ENCODE peak calls at places on chromosomes 12 and 14, in five cellular contexts. W is K562, M is HepG2, H is GM12878, J is H1. V is an unnamed sample.

GRCh38 chr14:101005447-101005846 is 101.9 kb upstream of the RTL1 start:
- DNase-seq in W (no peak), M (no peak), H (no peak), J (no peak), V (no peak)

GRCh38 chr12:32031109-32031508 is 71.9 kb downstream of the RESF1 start:
- DNase-seq in W (peak), M (no peak), H (no peak), J (no peak), V (no peak)

GRCh38 chr14:33586806-33587205 is 364.1 kb downstream of the EGLN3 start:
- DNase-seq in W (no peak), M (no peak), H (no peak), J (no peak), V (no peak)

GRCh38 chr12:32151081-32151480 is 44.4 kb downstream of the BICD1 start:
- DNase-seq in W (no peak), M (no peak), H (no peak), J (no peak), V (no peak)

GRCh38 chr14:44803239-44803905 is 158.4 kb downstream of the KLHL28 start:
- DNase-seq in W (peak), M (peak), H (peak), J (no peak), V (peak)

GRCh38 chr12:96006727-96007126 is 10.6 kb upstream of the HAL start:
- DNase-seq in W (no peak), M (no peak), H (no peak), J (no peak), V (no peak)

GRCh38 chr12:86838709-86839108 is 582.5 kb upstream of the MGAT4C start:
- DNase-seq in W (no peak), M (no peak), H (no peak), J (no peak), V (no peak)

GRCh38 chr14:64979336-64980074 is 7.2 kb upstream of the FNTB start:
- DNase-seq in W (no peak), M (no peak), H (no peak), J (no peak), V (no peak)

GRCh38 chr12:24562761-24563392 is 386.0 kb downstream of the BCAT1 start:
- DNase-seq in W (no peak), M (no peak), H (no peak), J (no peak), V (no peak)

GRCh38 chr12:49588761-49589516 is 16.5 kb downstream of the FAM186B start:
- DNase-seq in W (no peak), M (no peak), H (no peak), J (no peak), V (no peak)

GRCh38 chr14:100236873-100237272 is 2.1 kb upstream of the YY1 start:
- DNase-seq in W (no peak), M (no peak), H (no peak), J (no peak), V (no peak)

GRCh38 chr12:1234073-1234472 is 243.1 kb downstream of the ERC1 start:
- DNase-seq in W (no peak), M (peak), H (no peak), J (no peak), V (no peak)

GRCh38 chr12:2582631-2583616 is 211.8 kb upstream of the FKBP4 start:
- DNase-seq in W (peak), M (peak), H (no peak), J (peak), V (peak)

GRCh38 chr12:16607895-16608294 is 1.9 kb upstream of the LMO3 start:
- DNase-seq in W (no peak), M (no peak), H (no peak), J (no peak), V (no peak)

GRCh38 chr14:76720382-76720813 is 40.9 kb upstream of the VASH1 start:
- DNase-seq in W (peak), M (peak), H (peak), J (no peak), V (no peak)

GRCh38 chr14:69822456-69822855 is 25.4 kb upstream of the SLC10A1 start:
- DNase-seq in W (no peak), M (no peak), H (no peak), J (no peak), V (no peak)

GRCh38 chr14:22556021-22556989 is 32.7 kb downstream of the DAD1 start:
- DNase-seq in W (peak), M (no peak), H (peak), J (no peak), V (no peak)

GRCh38 chr14:103404032-103404918 is 19.1 kb downstream of the MARK3 start:
- DNase-seq in W (no peak), M (no peak), H (no peak), J (no peak), V (no peak)

GRCh38 chr14:73460691-73461127 is 2.4 kb upstream of the NUMB start:
- DNase-seq in W (no peak), M (no peak), H (no peak), J (no peak), V (no peak)

GRCh38 chr12:102879144-102879763 is 37.8 kb downstream of the PAH start:
- DNase-seq in W (peak), M (no peak), H (peak), J (peak), V (peak)

GRCh38 chr12:46456356-46457334 is 84.1 kb upstream of the SLC38A2 start:
- DNase-seq in W (no peak), M (peak), H (no peak), J (no peak), V (no peak)

GRCh38 chr12:108849653-108850052 is 7.7 kb downstream of the SSH1 start:
- DNase-seq in W (peak), M (no peak), H (no peak), J (no peak), V (no peak)

GRCh38 chr14:58082011-58082410 is 70.0 kb downstream of the ARMH4 start:
- DNase-seq in W (no peak), M (no peak), H (no peak), J (no peak), V (no peak)

GRCh38 chr14:104547310-104547997 is 32.1 kb upstream of the C14orf180 start:
- DNase-seq in W (no peak), M (no peak), H (no peak), J (no peak), V (no peak)

GRCh38 chr12:68240975-68241374 is 12.4 kb downstream of the IL22 start:
- DNase-seq in W (no peak), M (no peak), H (peak), J (no peak), V (no peak)

GRCh38 chr12:75633789-75634188 is 122.4 kb upstream of the KRR1 start:
- DNase-seq in W (no peak), M (no peak), H (no peak), J (no peak), V (no peak)

GRCh38 chr12:62533755-62534107 is 67.1 kb downstream of the MON2 start:
- DNase-seq in W (no peak), M (no peak), H (no peak), J (no peak), V (no peak)

GRCh38 chr14:72616294-72616693 is 277.6 kb downstream of the DPF3 start:
- DNase-seq in W (no peak), M (no peak), H (no peak), J (no peak), V (no peak)

GRCh38 chr12:10220398-10221077 is 7.9 kb downstream of the GABARAPL1 start:
- DNase-seq in W (no peak), M (no peak), H (no peak), J (no peak), V (no peak)

GRCh38 chr12:69779928-69780327 is 41.3 kb downstream of the RAB3IP start:
- DNase-seq in W (peak), M (no peak), H (no peak), J (peak), V (peak)

GRCh38 chr12:13197526-13198141 is 1.1 kb downstream of the EMP1 start:
- DNase-seq in W (no peak), M (no peak), H (no peak), J (no peak), V (no peak)

GRCh38 chr12:125065021-125065752 is at the start of gene AACS:
- DNase-seq in W (peak), M (peak), H (no peak), J (no peak), V (peak)

GRCh38 chr12:25151476-25151875 is 43.5 kb downstream of the DNAI7 start:
- DNase-seq in W (no peak), M (no peak), H (no peak), J (no peak), V (no peak)

GRCh38 chr14:71056168-71056567 is 148.9 kb downstream of the PCNX1 start:
- DNase-seq in W (no peak), M (no peak), H (no peak), J (no peak), V (no peak)

GRCh38 chr14:68784995-68785816 is 7.7 kb downstream of the ZFP36L1 start:
- DNase-seq in W (no peak), M (no peak), H (no peak), J (no peak), V (peak)
- TF ChIP-seq SIN3A in W (no peak), M (no peak), H (no peak), J (no peak), V (no peak)

DNA sequence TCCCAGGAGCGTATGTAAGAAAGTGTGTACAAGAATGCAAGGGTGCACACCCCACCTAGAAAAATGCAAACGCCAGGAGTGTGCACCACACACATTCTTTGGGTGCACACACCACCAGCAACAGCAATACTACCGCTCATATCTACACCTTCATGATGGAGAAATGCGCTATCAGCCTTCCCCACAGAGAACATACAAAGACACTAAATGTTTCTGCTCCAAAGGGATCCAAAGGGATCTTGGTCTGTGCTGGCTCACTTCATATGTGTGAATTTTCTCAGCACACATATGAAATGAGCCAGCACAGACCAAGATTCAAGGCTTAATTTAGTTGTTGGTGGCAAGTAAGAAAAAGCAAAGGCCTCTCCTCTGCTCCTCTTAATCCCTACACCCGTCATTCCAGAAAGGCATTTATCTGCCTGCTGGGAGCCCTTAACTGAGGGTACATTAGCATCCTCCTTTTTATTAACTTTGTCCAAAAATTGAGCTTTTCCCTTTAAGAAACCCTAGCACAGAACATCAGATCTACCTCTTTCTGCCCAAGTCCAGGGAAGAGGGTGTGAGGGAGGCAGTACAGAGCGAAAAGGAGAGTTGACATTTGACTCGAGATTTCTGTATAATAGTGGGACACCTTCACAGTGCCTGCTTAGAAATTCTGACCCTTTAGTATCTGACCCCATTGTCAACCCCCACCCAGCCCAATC is 8.3 kb downstream of the BMP4 start:
- DNase-seq in W (no peak), M (no peak), H (no peak), J (no peak), V (no peak)
- TF ChIP-seq POLR2A in W (no peak), M (peak), H (no peak), J (no peak), V (peak)

GRCh38 chr12:92509156-92509758 is 193.5 kb upstream of the PLEKHG7 start:
- DNase-seq in W (peak), M (no peak), H (no peak), J (no peak), V (no peak)

GRCh38 chr12:92505373-92506340 is 197.1 kb upstream of the PLEKHG7 start:
- DNase-seq in W (peak), M (no peak), H (peak), J (no peak), V (no peak)

GRCh38 chr12:92503977-92504966 is 198.5 kb upstream of the PLEKHG7 start:
- DNase-seq in W (no peak), M (peak), H (no peak), J (no peak), V (no peak)

GRCh38 chr12:92506460-92506859 is 196.3 kb upstream of the PLEKHG7 start:
- DNase-seq in W (no peak), M (no peak), H (no peak), J (no peak), V (no peak)

GRCh38 chr12:92506891-92507290 is 195.9 kb upstream of the PLEKHG7 start:
- DNase-seq in W (no peak), M (no peak), H (no peak), J (no peak), V (no peak)
- TF ChIP-seq CEBPB in W (no peak), M (no peak), H (no peak), J (no peak), V (no peak)

GRCh38 chr12:27901959-27902358 is 70.6 kb downstream of the PTHLH start:
- DNase-seq in W (no peak), M (no peak), H (no peak), J (no peak), V (no peak)

GRCh38 chr12:27896419-27896990 is 76.0 kb downstream of the PTHLH start:
- DNase-seq in W (no peak), M (no peak), H (no peak), J (no peak), V (no peak)

GRCh38 chr12:27900920-27901879 is 71.3 kb downstream of the PTHLH start:
- DNase-seq in W (no peak), M (no peak), H (peak), J (no peak), V (no peak)

GRCh38 chr12:27898022-27898421 is 74.5 kb downstream of the PTHLH start:
- DNase-seq in W (no peak), M (peak), H (no peak), J (no peak), V (no peak)

DNA sequence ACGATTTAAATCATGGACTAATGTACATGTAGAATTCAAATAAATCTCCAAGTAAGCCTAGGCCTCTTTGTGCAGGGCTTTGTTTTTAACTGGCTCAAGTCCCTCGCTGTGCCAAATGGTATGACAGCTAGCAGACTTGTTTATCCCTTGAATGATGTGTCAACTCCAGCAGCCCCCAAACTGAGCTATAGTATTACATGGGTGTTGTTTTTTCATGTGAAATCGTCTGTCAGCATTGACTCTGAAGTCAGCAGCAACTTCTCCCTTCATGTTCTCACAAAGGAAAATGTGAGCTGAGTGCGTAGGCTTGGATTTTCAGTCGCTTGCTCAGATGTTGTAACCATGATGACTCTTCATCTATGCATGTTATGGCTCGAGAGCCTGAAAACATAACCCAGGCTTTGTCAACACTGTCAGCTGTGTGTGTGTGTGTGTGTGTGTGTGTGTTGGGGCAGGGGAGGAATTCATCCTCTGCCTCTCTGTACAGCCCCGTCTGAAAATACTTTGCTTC is 73.3 kb downstream of the PTHLH start:
- DNase-seq in W (no peak), M (peak), H (no peak), J (no peak), V (no peak)
- TF ChIP-seq SIN3A in W (no peak), M (no peak), H (no peak), J (no peak), V (no peak)

GRCh38 chr12:107317751-107318553 is 224.6 kb upstream of the CRY1 start:
- DNase-seq in W (peak), M (peak), H (no peak), J (peak), V (peak)
- TF ChIP-seq POLR2A in W (no peak), M (peak), H (no peak), J (peak), V (no peak)

DNA sequence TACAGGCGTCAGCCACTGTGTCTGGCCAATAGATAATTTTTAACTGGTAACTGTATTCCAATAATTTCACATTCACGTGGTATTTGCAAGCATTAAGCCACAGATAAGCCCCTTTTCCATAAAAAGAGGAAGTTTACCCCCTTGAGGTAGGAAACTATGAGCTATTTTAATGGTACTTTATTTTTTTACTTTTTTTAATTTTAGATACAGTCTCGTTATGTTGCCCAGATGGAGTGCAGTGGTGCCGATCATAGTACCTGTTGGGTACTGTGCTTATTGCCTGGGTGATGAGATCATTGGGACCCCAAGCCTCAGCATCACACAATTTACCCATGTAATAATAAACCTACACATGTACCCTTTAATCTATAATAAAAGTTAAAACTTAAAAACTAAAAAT is 42.9 kb upstream of the AP4S1 start:
- DNase-seq in W (no peak), M (no peak), H (no peak), J (no peak), V (no peak)
- TF ChIP-seq CEBPB in W (no peak), M (no peak), H (no peak), J (no peak), V (no peak)

GRCh38 chr12:15602051-15602672 is 187.0 kb downstream of the EPS8 start:
- DNase-seq in W (no peak), M (peak), H (no peak), J (no peak), V (no peak)

GRCh38 chr12:15603461-15604085 is 185.6 kb downstream of the EPS8 start:
- DNase-seq in W (no peak), M (peak), H (no peak), J (no peak), V (no peak)

GRCh38 chr12:15599266-15600037 is 189.7 kb downstream of the EPS8 start:
- DNase-seq in W (no peak), M (no peak), H (no peak), J (no peak), V (no peak)

GRCh38 chr12:15600223-15600935 is 188.8 kb downstream of the EPS8 start:
- DNase-seq in W (no peak), M (no peak), H (no peak), J (no peak), V (no peak)

DNA sequence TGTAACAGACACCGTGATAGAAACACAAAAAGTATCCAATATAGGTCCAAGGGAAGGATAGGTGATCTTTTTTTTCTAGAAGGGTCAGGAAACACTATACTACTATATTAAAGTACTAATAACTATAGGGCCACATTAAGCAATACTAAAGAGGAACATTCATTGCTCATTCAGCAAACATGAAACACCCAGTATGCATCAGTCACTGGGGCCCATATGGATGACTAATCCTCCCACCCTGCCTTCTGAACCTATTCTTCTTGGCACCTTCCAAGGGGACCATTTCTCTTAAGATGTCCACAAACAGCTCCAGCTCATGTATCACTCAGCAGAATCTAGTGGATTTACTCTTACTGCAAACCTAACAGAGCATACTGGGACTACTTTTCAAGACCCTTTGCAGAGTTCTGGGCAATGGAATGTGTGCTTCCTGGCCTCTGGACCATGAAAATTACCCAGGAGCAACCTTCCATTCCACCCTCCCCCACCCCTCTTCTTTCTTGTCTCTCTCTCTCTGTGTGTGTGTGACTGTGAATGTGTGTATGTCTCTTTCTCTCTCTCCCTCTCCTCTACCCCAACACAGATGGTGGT is 187.9 kb downstream of the EPS8 start:
- DNase-seq in W (no peak), M (no peak), H (no peak), J (no peak), V (no peak)
- TF ChIP-seq SIN3A in W (no peak), M (no peak), H (no peak), J (no peak), V (no peak)

DNA sequence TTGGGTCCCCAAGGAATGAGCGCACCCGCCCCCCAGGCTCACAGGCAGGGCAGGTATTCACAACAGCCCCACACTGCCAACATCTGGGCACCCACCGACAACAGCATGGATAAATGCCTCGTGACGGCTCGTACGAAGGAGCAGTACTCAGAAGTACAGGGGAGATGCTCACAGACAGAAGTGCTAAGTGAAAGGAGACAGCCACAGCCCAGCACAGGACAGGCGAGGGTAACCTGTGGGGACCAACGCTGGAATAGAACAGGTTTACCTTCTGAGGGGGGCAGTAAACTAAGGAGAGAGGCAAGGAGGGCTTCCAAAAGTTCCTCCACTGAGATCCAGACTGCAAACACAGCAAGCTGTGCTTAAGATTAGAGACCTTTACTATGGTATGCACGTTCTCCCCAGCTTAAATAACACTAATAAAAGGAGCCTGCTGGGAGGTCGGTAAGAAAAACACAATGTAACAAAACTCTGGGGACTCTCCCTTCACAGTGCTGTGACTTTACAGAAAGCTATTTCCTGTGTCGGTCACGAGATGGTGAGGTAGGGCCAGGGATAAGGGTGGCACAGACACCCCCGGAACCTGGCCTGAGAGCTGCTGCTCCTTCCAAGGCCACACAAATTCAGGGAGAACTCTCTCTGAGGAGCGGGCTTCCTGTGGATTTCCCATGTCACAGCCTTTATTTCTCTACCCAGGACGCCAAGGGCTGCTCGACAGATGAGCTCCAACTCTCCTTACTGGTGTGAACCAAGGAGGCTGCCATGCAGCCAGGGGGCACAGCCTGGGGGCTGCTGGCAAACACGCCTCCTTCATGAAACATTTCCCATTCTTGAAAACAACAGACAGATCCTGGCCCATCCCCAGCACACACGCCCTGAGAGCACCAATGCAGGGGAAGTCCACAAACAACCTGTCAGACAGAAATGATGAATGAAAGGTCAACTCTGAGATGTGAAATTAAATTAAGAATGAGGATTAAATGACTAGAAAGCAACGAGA is 26.3 kb downstream of the SLC15A4 start:
- DNase-seq in W (no peak), M (no peak), H (no peak), J (peak), V (no peak)
- TF ChIP-seq POLR2A in W (no peak), M (no peak), H (peak), J (no peak), V (no peak)

V was measured in HCT116.